ENCODE peak calls at places on chromosome 13, in eight cellular contexts. G is activated T-cell treated with anti-CD3 and anti-CD28 coated beads, Interleukin-2, amount 50 U/mL, for 72 hours; M is MV-4-11; V is neuronal stem cell; F is retina; I is T-helper 2 cell; X is tibial artery; K is dorsolateral prefrontal cortex. C is an unnamed sample.

GRCh38 chr13:49370390-49370789 is 73.5 kb downstream of the CAB39L start:
- DNase-seq in V (peak; percentile 20), I (no peak), X (no peak), F (no peak), M (no peak), K (no peak), G (no peak), C (no peak)

GRCh38 chr13:44075113-44075512 is 195.4 kb downstream of the LACC1 start:
- DNase-seq in I (no peak), X (no peak), M (no peak), V (no peak), K (no peak), G (no peak), F (no peak), C (no peak)

GRCh38 chr13:43363156-43363918 is 340.0 kb downstream of the DNAJC15 start:
- DNase-seq in X (no peak), G (no peak), F (no peak), M (no peak), V (no peak), I (no peak), K (no peak), C (no peak)

GRCh38 chr13:28204690-28205443 is 66.5 kb downstream of the PAN3 start:
- DNase-seq in M (no peak), K (no peak), F (no peak), I (no peak), X (no peak), G (peak; percentile 64), V (no peak), C (no peak)

GRCh38 chr13:38366954-38367645 is 17.4 kb downstream of the UFM1 start:
- DNase-seq in G (no peak), K (no peak), M (no peak), F (no peak), V (no peak), I (no peak), X (no peak), C (no peak)

GRCh38 chr13:91664036-91664435 is 265.6 kb downstream of the GPC5 start:
- DNase-seq in M (no peak), X (no peak), I (no peak), V (no peak), F (no peak), G (no peak), K (no peak), C (no peak)

GRCh38 chr13:98301721-98302120 is 124.7 kb upstream of the RNF113B start:
- DNase-seq in F (no peak), I (no peak), G (no peak), M (no peak), X (no peak), K (no peak), V (no peak), C (no peak)

GRCh38 chr13:96089749-96090239 is at the start of gene HS6ST3:
- DNase-seq in G (no peak), V (peak; percentile 57), K (peak; percentile 38), M (no peak), X (peak; percentile 72), I (no peak), F (peak; percentile 76), C (no peak)

GRCh38 chr13:24709186-24709913 is 29.1 kb downstream of the ATP12A start:
- DNase-seq in X (no peak), K (no peak), V (no peak), F (no peak), G (peak; percentile 80), I (peak; percentile 70), M (peak; percentile 63), C (no peak)

GRCh38 chr13:59494151-59494550 is 669.6 kb downstream of the DIAPH3 start:
- DNase-seq in G (no peak), V (no peak), M (no peak), K (no peak), F (no peak), X (no peak), I (no peak), C (no peak)

GRCh38 chr13:42384265-42384664 is 112.3 kb downstream of the AKAP11 start:
- DNase-seq in M (no peak), G (no peak), X (no peak), I (no peak), F (no peak), K (no peak), V (no peak), C (no peak)

GRCh38 chr13:23618341-23618740 is 48.1 kb downstream of the TNFRSF19 start:
- DNase-seq in I (no peak), K (no peak), G (no peak), F (no peak), V (no peak), M (no peak), X (no peak), C (no peak)

GRCh38 chr13:38180670-38181069 is 169.0 kb upstream of the UFM1 start:
- DNase-seq in M (no peak), F (no peak), G (no peak), I (no peak), V (no peak), K (no peak), X (no peak), C (no peak)

GRCh38 chr13:42994878-42995277 is 2.8 kb upstream of the EPSTI1 start:
- DNase-seq in M (no peak), K (no peak), V (no peak), I (no peak), G (no peak), X (no peak), F (no peak), C (no peak)

GRCh38 chr13:99661791-99662190 is 160.5 kb downstream of the TM9SF2 start:
- DNase-seq in X (no peak), K (no peak), G (no peak), M (no peak), I (no peak), V (peak; percentile 90), F (peak; percentile 70), C (no peak)

GRCh38 chr13:59755647-59756290 is 408.0 kb downstream of the DIAPH3 start:
- DNase-seq in I (no peak), K (no peak), X (no peak), V (no peak), F (no peak), M (no peak), G (no peak), C (no peak)

GRCh38 chr13:107960301-107960700 is 255.0 kb downstream of the LIG4 start:
- DNase-seq in G (no peak), M (no peak), X (no peak), V (no peak), F (no peak), K (no peak), I (no peak), C (no peak)

GRCh38 chr13:96551540-96551939 is 442.7 kb downstream of the OXGR1 start:
- DNase-seq in M (no peak), X (no peak), I (no peak), V (no peak), G (no peak), F (no peak), K (no peak), C (no peak)

GRCh38 chr13:68380041-68380973 is 1150.2 kb upstream of the PCDH9 start:
- DNase-seq in M (no peak), X (no peak), G (no peak), I (no peak), K (no peak), F (peak; percentile 22), V (no peak), C (no peak)

GRCh38 chr13:33514362-33514761 is 228.8 kb upstream of the STARD13 start:
- DNase-seq in M (no peak), F (no peak), I (no peak), K (no peak), X (no peak), V (no peak), G (no peak), C (no peak)

GRCh38 chr13:55577082-55577846 is 1563.5 kb upstream of the PRR20A start:
- DNase-seq in X (no peak), F (no peak), M (no peak), I (no peak), G (no peak), K (no peak), V (no peak), C (no peak)

GRCh38 chr13:22877421-22877820 is 303.4 kb upstream of the SGCG start:
- DNase-seq in V (no peak), K (no peak), I (no peak), F (no peak), X (no peak), M (no peak), G (no peak), C (no peak)

GRCh38 chr13:60329221-60329983 is 67.6 kb upstream of the TDRD3 start:
- DNase-seq in M (peak; percentile 47), I (no peak), K (no peak), F (peak; percentile 21), G (peak; percentile 18), X (no peak), V (peak; percentile 38), C (no peak)

GRCh38 chr13:55073000-55073399 is 2044.4 kb downstream of the OLFM4 start:
- DNase-seq in G (no peak), M (no peak), I (no peak), K (no peak), F (no peak), X (no peak), V (no peak), C (no peak)